ENCODE peak calls at places on chromosomes 13 and 19, in four cellular contexts. L, T, F and P are unnamed samples.

GRCh38 chr19:36719687-36720556 is 32.5 kb downstream of the ZNF567 start:
- DNase-seq in T (no peak), L (no peak), F (no peak), P (no peak)

GRCh38 chr19:18049390-18049789 is 37.3 kb downstream of the IL12RB1 start:
- DNase-seq in F (no peak), T (no peak), L (no peak), P (no peak)

GRCh38 chr19:17616961-17617806 is 61.7 kb downstream of the COLGALT1 start:
- DNase-seq in F (peak; percentile 44), T (no peak), L (peak; percentile 92), P (peak; percentile 81)

GRCh38 chr19:648305-648704 is 8.6 kb downstream of the FGF22 start:
- DNase-seq in L (peak; percentile 30), F (no peak), T (no peak), P (no peak)

GRCh38 chr19:46714523-46715106 is 2.3 kb downstream of the PRKD2 start:
- DNase-seq in F (no peak), L (no peak), T (no peak), P (no peak)

GRCh38 chr13:78137404-78138142 is 218.9 kb upstream of the EDNRB start:
- DNase-seq in L (peak; percentile 9), F (peak; percentile 58), T (peak; percentile 46), P (peak; percentile 46)

GRCh38 chr19:10566658-10567410 is 1.0 kb upstream of the KRI1 start:
- DNase-seq in T (peak; percentile 82), F (no peak), L (no peak), P (no peak)

GRCh38 chr13:96075953-96076543 is 13.9 kb upstream of the HS6ST3 start:
- DNase-seq in F (peak; percentile 12), L (no peak), T (no peak), P (no peak)

GRCh38 chr13:48214519-48215121 is 18.4 kb upstream of the ITM2B start:
- DNase-seq in F (no peak), T (no peak), L (no peak), P (no peak)

GRCh38 chr13:60351816-60352215 is 45.2 kb upstream of the TDRD3 start:
- DNase-seq in F (no peak), L (no peak), T (no peak), P (no peak)

GRCh38 chr19:45160870-45161714 is at the start of gene NKPD1:
- DNase-seq in L (no peak), T (no peak), F (no peak), P (peak; percentile 55)

GRCh38 chr19:4988770-4989251 is 19.9 kb downstream of the KDM4B start:
- DNase-seq in F (no peak), L (no peak), T (no peak), P (no peak)
- TF ChIP-seq CBFB in F (no peak), L (no peak), T (no peak), P (no peak)

DNA sequence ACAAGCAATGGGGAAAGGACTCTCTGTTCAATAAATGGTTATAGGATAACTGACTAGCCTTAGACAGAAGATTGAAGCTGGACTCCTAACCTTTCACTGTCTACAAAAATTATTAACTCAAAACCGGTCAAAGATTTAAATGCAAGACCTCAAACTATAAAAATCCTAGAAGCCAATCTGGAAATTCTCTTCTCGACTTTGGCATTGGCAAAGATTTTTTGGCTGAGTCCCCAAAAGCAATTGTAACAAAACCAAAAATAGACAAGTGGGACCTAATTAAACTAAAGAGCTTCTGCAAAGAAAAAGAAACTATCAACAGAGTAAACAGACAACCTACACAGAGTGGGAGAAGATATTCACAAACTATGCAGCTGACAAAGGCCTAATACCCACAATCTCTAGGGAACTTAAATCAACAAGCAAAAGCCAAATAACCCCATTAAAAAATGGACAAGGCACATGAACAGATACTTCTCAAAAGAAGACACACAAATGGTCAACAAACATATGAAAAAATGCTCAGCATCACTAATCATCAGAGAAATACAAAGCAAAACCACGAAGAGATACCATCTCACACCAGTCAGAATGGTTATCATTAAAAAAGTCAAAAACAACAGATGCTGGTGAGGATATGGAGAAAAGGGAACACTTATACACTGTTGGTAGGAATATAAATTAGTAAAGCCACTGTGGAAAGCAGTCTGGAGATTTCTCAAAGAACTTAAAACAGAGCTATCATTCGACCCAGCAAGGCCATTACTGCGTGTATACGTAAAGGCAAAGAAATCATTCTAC is 266.3 kb downstream of the DNAJC15 start:
- DNase-seq in T (no peak), F (no peak), L (no peak), P (no peak)
- TF ChIP-seq NR2C2 in T (no peak), F (no peak), L (no peak), P (no peak)

GRCh38 chr19:40605201-40605971 is 4.2 kb downstream of the LTBP4 start:
- DNase-seq in F (peak; percentile 22), T (peak; percentile 48), L (peak; percentile 63), P (peak; percentile 66)
- TF ChIP-seq CBFB in F (no peak), T (no peak), L (no peak), P (no peak)

GRCh38 chr19:49439841-49440240 is 1.5 kb downstream of the SLC17A7 start:
- DNase-seq in L (no peak), F (no peak), T (no peak), P (no peak)

GRCh38 chr19:49442354-49442753 is 1.0 kb upstream of the SLC17A7 start:
- DNase-seq in T (no peak), L (no peak), F (no peak), P (peak; percentile 67)

GRCh38 chr19:49441960-49442350 is 628 bp upstream of the SLC17A7 start:
- DNase-seq in L (no peak), T (no peak), F (no peak), P (no peak)

GRCh38 chr19:49441210-49441959 is at the start of gene SLC17A7:
- DNase-seq in T (no peak), L (peak; percentile 88), F (no peak), P (peak; percentile 85)

GRCh38 chr19:49440439-49441209 is 703 bp downstream of the SLC17A7 start:
- DNase-seq in F (no peak), T (no peak), L (no peak), P (no peak)
- TF ChIP-seq NR2C2 in F (no peak), T (no peak), L (no peak), P (no peak)

DNA sequence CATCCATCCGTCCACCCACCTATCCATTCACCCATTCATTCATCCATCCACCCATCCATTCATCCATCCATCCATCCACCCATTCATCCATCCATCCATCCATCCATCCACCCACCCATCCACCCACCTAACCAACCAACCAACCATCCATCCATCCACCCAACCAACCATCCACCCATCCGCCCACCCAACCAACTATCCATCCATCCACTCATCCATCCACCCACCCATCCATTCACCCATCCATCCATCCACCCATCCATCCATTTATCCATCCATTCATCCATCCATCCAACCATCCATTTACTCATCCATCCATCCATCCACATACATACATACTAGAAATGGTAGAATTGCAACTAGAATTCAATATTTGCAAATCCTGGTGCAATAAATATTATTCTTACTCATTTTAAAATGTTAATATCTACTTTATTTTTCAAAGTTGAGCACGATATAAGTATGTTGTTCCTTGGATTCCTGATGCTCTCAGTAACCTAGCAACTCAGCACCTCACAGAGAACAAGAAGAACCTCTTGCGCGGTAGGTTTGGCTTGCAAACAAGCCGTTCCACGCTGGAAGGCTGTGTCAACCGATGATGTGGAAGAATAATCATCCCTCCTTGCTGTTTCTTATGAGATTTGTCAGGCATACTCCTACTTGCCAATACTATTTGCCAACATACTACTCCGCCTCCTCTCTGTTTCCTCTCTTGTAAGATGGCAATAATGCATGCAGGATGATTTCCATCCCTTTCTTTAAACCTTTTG is 111.7 kb downstream of the GNG7 start:
- DNase-seq in L (no peak), T (no peak), F (no peak), P (no peak)
- TF ChIP-seq CBFB in L (no peak), T (no peak), F (no peak), P (no peak)

DNA sequence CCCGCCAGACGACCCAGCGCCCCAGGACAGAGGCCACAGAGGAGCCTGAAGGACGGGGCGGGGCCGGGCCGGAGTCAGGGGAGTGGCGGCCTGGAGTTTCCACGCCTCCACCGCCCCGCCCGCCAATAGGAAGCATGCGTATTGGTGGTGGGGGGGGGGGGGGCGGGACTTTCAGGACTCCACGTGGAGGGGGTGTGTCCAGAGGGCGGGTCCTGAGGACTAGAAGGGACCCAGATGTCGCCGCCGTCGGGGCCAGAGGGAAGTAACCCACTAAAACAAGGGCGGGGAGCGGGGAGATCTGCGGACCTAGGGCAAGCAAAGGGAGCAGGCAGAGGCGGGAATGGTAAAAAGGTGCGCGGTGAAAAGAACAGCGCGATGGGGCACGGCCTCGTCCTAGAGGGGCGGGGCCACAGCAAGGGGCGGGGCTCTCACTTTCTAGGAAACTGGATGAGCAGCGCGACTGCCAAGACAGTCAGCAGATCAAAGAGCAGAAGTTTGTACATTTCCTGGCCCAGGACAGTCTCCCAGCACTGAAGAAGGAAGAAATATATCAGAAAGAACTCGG is 2.8 kb upstream of the LENG1 start:
- DNase-seq in F (no peak), T (no peak), L (peak; percentile 87), P (peak; percentile 87)
- TF ChIP-seq NR2C2 in F (no peak), T (no peak), L (no peak), P (no peak)